ENCODE peak calls at places on chromosomes 4 and X, in four cellular contexts. Z is body of pancreas, P is Peyer's patch, Y is ovary. I is an unnamed sample.

GRCh38 chr4:7841071-7841470 is 98.6 kb downstream of the AFAP1 start:
- DNase-seq in P (no peak), Z (no peak), Y (no peak), I (no peak)

GRCh38 chrX:153999359-154000037 is 20.2 kb downstream of the IRAK1 start:
- DNase-seq in Z (no peak), Y (no peak), P (no peak), I (no peak)

GRCh38 chr4:41373221-41373620 is 116.5 kb downstream of the UCHL1 start:
- DNase-seq in P (no peak), Z (no peak), Y (no peak), I (no peak)

GRCh38 chrX:100417671-100418070 is 7.6 kb upstream of the PCDH19 start:
- DNase-seq in Z (no peak), Y (no peak), P (no peak), I (no peak)

GRCh38 chr4:53706422-53707032 is 115.2 kb upstream of the LNX1 start:
- DNase-seq in P (no peak), Z (no peak), Y (no peak), I (peak; percentile 8)

GRCh38 chr4:122458625-122459024 is 2.1 kb upstream of the IL2 start:
- DNase-seq in Y (no peak), Z (no peak), P (no peak), I (peak; percentile 14)

GRCh38 chr4:76874176-76874575 is 23.8 kb downstream of the SOWAHB start:
- DNase-seq in P (no peak), Z (no peak), Y (no peak), I (no peak)

GRCh38 chrX:118495958-118496762 is 545 bp downstream of the DOCK11 start:
- DNase-seq in Z (peak; percentile 16), P (peak; percentile 82), Y (peak; percentile 35), I (peak; percentile 15)

GRCh38 chr4:102438396-102438795 is 62.8 kb upstream of the NFKB1 start:
- DNase-seq in Y (no peak), Z (no peak), P (no peak), I (no peak)

GRCh38 chr4:7867701-7868429 is 71.8 kb downstream of the AFAP1 start:
- DNase-seq in P (no peak), Z (no peak), Y (no peak), I (no peak)

GRCh38 chr4:68465058-68465457 is 17.8 kb downstream of the TMPRSS11E start:
- DNase-seq in Y (no peak), P (no peak), Z (no peak), I (no peak)

GRCh38 chrX:129622757-129623301 is 31.9 kb downstream of the APLN start:
- DNase-seq in Y (no peak), Z (no peak), P (no peak), I (no peak)

GRCh38 chr4:86916392-86916791 is 18.4 kb upstream of the AFF1 start:
- DNase-seq in Y (no peak), Z (no peak), P (no peak), I (no peak)

GRCh38 chrX:103941201-103941975 is 21.0 kb upstream of the TMSB15B start:
- DNase-seq in Z (no peak), P (no peak), Y (no peak), I (peak; percentile 30)

GRCh38 chr4:6272863-6273660 is 3.4 kb downstream of the WFS1 start:
- DNase-seq in Y (peak; percentile 54), P (no peak), Z (no peak), I (peak; percentile 16)

GRCh38 chr4:153367092-153367491 is 22.6 kb downstream of the MND1 start:
- DNase-seq in Z (no peak), Y (no peak), P (no peak), I (no peak)

GRCh38 chr4:15161439-15161838 is 159.2 kb downstream of the CPEB2 start:
- DNase-seq in Z (no peak), P (no peak), Y (no peak), I (no peak)

GRCh38 chr4:79650217-79650616 is 242.2 kb upstream of the GK2 start:
- DNase-seq in P (no peak), Y (no peak), Z (no peak), I (no peak)

GRCh38 chr4:64584125-64584524 is 174.9 kb upstream of the TECRL start:
- DNase-seq in Z (no peak), P (no peak), Y (no peak), I (no peak)

GRCh38 chrX:106927700-106928099 is 7.5 kb downstream of the CLDN2 start:
- DNase-seq in Z (peak; percentile 83), P (no peak), Y (no peak), I (peak; percentile 68)

GRCh38 chr4:77815651-77816050 is 3.5 kb downstream of the CNOT6L start:
- DNase-seq in Z (no peak), P (no peak), Y (no peak), I (no peak)

GRCh38 chr4:67892253-67892652 is 8.5 kb upstream of the TMPRSS11D start:
- DNase-seq in P (no peak), Z (no peak), Y (no peak), I (no peak)

GRCh38 chrX:46279214-46279924 is 265.9 kb downstream of the ZNF674 start:
- DNase-seq in P (no peak), Y (no peak), Z (no peak), I (no peak)

GRCh38 chr4:10184051-10184450 is 67.5 kb upstream of the WDR1 start:
- DNase-seq in Y (no peak), P (no peak), Z (no peak), I (no peak)

GRCh38 chr4:110735691-110736090 is 112.8 kb upstream of the PITX2 start:
- DNase-seq in Y (no peak), P (no peak), Z (no peak), I (peak; percentile 5)

GRCh38 chr4:105712766-105713165 is 4.2 kb downstream of the GSTCD start:
- DNase-seq in Y (no peak), P (no peak), Z (no peak), I (no peak)

GRCh38 chr4:170581322-170581721 is 491.6 kb upstream of the AADAT start:
- DNase-seq in Z (peak; percentile 13), Y (no peak), P (no peak), I (no peak)

GRCh38 chr4:48851651-48852050 is 20.8 kb downstream of the OCIAD1 start:
- DNase-seq in P (no peak), Y (no peak), Z (no peak), I (no peak)

GRCh38 chrX:15292861-15293260 is 22.6 kb downstream of the ASB11 start:
- DNase-seq in Z (no peak), P (no peak), Y (no peak), I (no peak)

GRCh38 chr4:84750260-84750955 is 167.5 kb downstream of the CDS1 start:
- DNase-seq in P (no peak), Y (no peak), Z (no peak), I (peak; percentile 1)

GRCh38 chrX:115322375-115322774 is 32.9 kb downstream of the LUZP4 start:
- DNase-seq in Y (no peak), Z (no peak), P (no peak), I (no peak)

GRCh38 chrX:51874123-51874522 is 19.3 kb upstream of the MAGED1 start:
- DNase-seq in P (no peak), Y (no peak), Z (no peak), I (no peak)

GRCh38 chr4:48761286-48761685 is 18.8 kb downstream of the FRYL start:
- DNase-seq in Z (no peak), Y (no peak), P (no peak), I (no peak)

GRCh38 chr4:150934022-150934421 is 81.1 kb downstream of the LRBA start:
- DNase-seq in Z (no peak), P (no peak), Y (no peak), I (no peak)

GRCh38 chr4:42473071-42473684 is 75.9 kb downstream of the SHISA3 start:
- DNase-seq in Z (no peak), Y (no peak), P (no peak), I (no peak)

DNA sequence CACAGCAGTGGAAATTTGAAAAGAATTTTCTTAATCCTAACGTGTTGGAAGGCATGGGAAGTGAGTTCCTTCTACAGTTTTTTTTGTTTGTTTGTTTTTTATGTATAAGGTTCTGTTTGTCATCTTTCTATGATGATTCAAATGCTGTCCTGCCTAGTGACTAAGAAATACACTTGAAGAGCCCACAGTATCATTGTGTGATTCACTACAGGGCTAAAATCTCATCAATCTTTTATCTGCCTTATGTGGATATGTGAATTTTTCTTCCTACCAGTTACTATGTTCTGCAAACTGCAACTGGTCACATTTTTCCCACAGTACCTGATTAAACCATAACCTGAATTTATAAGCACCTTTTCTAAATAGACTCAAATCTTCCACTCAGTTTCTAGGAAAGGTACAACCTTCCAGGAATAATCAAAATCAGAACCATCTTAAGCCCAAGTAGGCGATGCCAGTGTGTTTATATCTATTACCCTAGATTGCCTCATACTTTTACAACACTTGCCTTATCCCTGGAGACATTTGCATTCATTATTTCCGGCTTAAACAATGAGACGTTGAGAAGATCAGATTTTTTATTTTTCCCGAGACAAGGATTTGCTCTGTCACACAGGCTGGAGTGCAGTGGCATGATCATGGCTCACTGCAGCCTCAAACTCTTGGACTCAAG is 214.6 kb upstream of the GALNT7 start:
- DNase-seq in Z (no peak), Y (no peak), P (no peak), I (no peak)
- TF ChIP-seq CTCF in Z (no peak), Y (no peak), P (no peak), I (no peak)

GRCh38 chrX:102840871-102841705 is 96.0 kb upstream of the RAB40AL start:
- DNase-seq in P (no peak), Z (no peak), Y (no peak), I (no peak)
- TF ChIP-seq CTCF in P (no peak), Z (no peak), Y (no peak), I (no peak)

GRCh38 chrX:40663880-40664630 is 16.7 kb upstream of the CXorf38 start:
- DNase-seq in Y (no peak), P (no peak), Z (no peak), I (peak; percentile 9)
- TF ChIP-seq CTCF in Y (no peak), P (no peak), Z (peak; percentile 6), I (no peak)

GRCh38 chr4:143389543-143390195 is 53.0 kb downstream of the GAB1 start:
- DNase-seq in P (no peak), Y (no peak), Z (no peak), I (no peak)

GRCh38 chr4:143393195-143393594 is 56.5 kb downstream of the GAB1 start:
- DNase-seq in Z (no peak), Y (no peak), P (no peak), I (no peak)

GRCh38 chr4:143391261-143391660 is 54.6 kb downstream of the GAB1 start:
- DNase-seq in Y (no peak), P (no peak), Z (no peak), I (no peak)

GRCh38 chr4:143390764-143391163 is 54.1 kb downstream of the GAB1 start:
- DNase-seq in P (no peak), Z (no peak), Y (no peak), I (no peak)

DNA sequence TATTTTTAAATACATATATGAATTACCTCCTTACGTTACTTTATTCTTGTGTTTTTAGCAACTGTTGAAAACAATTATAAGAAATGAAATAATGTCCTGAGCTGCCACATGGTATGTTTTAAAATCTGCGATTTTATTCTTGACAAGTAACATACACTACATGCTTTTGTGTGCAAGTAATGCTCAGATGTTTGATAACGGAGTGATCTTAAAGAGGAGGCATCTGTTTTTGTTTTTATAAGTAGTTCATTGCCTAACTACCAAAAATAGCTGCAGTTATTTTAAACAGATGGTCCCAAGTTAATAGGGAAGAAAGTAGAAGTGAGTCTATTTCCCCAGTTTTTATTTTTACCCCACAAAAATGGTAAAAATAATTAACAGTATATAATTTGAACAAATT is 55.2 kb downstream of the GAB1 start:
- DNase-seq in P (no peak), Z (no peak), Y (no peak), I (no peak)
- TF ChIP-seq CTCF in P (no peak), Z (no peak), Y (no peak), I (no peak)